ENCODE peak calls at places on chromosomes 7 and 10, in five cellular contexts. One of them, this sample, is unnamed.
A peak's percentile ranks its signal among the peaks of the same experiment; 100 is the strongest.

GRCh38 chr10:35096312-35096711 is 6.2 kb upstream of the CUL2 start:
- DNase-seq in A549: no peak
- DNase-seq in H1: no peak
- DNase-seq in tibial nerve: no peak
- DNase-seq in stomach: no peak
- DNase-seq in this sample: no peak

GRCh38 chr10:92177546-92177945 is 113.3 kb downstream of the CPEB3 start:
- DNase-seq in A549: no peak
- DNase-seq in H1: no peak
- DNase-seq in tibial nerve: no peak
- DNase-seq in stomach: no peak
- DNase-seq in this sample: no peak

GRCh38 chr7:45196374-45196773 is 38.8 kb downstream of the RAMP3 start:
- DNase-seq in A549: no peak
- DNase-seq in H1: no peak
- DNase-seq in tibial nerve: no peak
- DNase-seq in stomach: no peak
- DNase-seq in this sample: no peak

GRCh38 chr10:102434251-102434913 is 2.0 kb upstream of the CUEDC2 start:
- DNase-seq in A549: no peak
- DNase-seq in H1: no peak
- DNase-seq in tibial nerve: no peak
- DNase-seq in stomach: no peak
- DNase-seq in this sample: peak; percentile 56

GRCh38 chr7:125125315-125125714 is 195.7 kb upstream of the POT1 start:
- DNase-seq in A549: no peak
- DNase-seq in H1: no peak
- DNase-seq in tibial nerve: no peak
- DNase-seq in stomach: no peak
- DNase-seq in this sample: no peak

GRCh38 chr10:83983578-83984255 is 155.6 kb upstream of the GHITM start:
- DNase-seq in A549: no peak
- DNase-seq in H1: no peak
- DNase-seq in tibial nerve: no peak
- DNase-seq in stomach: no peak
- DNase-seq in this sample: no peak

GRCh38 chr10:12605580-12606405 is 256.4 kb downstream of the CAMK1D start:
- DNase-seq in A549: peak; percentile 85
- DNase-seq in H1: no peak
- DNase-seq in tibial nerve: peak; percentile 76
- DNase-seq in stomach: peak; percentile 80
- DNase-seq in this sample: peak; percentile 76

GRCh38 chr7:69599879-69600764 is 1.8 kb downstream of the AUTS2 start:
- DNase-seq in A549: no peak
- DNase-seq in H1: no peak
- DNase-seq in tibial nerve: peak; percentile 37
- DNase-seq in stomach: no peak
- DNase-seq in this sample: peak; percentile 23

GRCh38 chr10:1100691-1101368 is 44.6 kb downstream of the WDR37 start:
- DNase-seq in A549: no peak
- DNase-seq in H1: peak; percentile 70
- DNase-seq in tibial nerve: no peak
- DNase-seq in stomach: no peak
- DNase-seq in this sample: no peak

GRCh38 chr7:91852263-91852741 is 28.2 kb downstream of the MTERF1 start:
- DNase-seq in A549: no peak
- DNase-seq in H1: no peak
- DNase-seq in tibial nerve: no peak
- DNase-seq in stomach: no peak
- DNase-seq in this sample: no peak

GRCh38 chr10:2137549-2138174 is 400.3 kb upstream of the ADARB2 start:
- DNase-seq in A549: peak; percentile 8
- DNase-seq in H1: peak; percentile 54
- DNase-seq in tibial nerve: no peak
- DNase-seq in stomach: no peak
- DNase-seq in this sample: no peak

GRCh38 chr10:83332695-83333094 is 806.6 kb upstream of the GHITM start:
- DNase-seq in A549: no peak
- DNase-seq in H1: no peak
- DNase-seq in tibial nerve: no peak
- DNase-seq in stomach: no peak
- DNase-seq in this sample: no peak

GRCh38 chr10:25176421-25176968 is 1.7 kb downstream of the GPR158 start:
- DNase-seq in A549: no peak
- DNase-seq in H1: no peak
- DNase-seq in tibial nerve: no peak
- DNase-seq in stomach: no peak
- DNase-seq in this sample: no peak

GRCh38 chr7:137992738-137993394 is 9.0 kb downstream of the CREB3L2 start:
- DNase-seq in A549: no peak
- DNase-seq in H1: no peak
- DNase-seq in tibial nerve: peak; percentile 90
- DNase-seq in stomach: no peak
- DNase-seq in this sample: peak; percentile 61

GRCh38 chr10:126634915-126635314 is 35.6 kb downstream of the C10orf90 start:
- DNase-seq in A549: no peak
- DNase-seq in H1: no peak
- DNase-seq in tibial nerve: no peak
- DNase-seq in stomach: no peak
- DNase-seq in this sample: no peak

GRCh38 chr7:117951711-117952280 is 78.6 kb upstream of the CTTNBP2 start:
- DNase-seq in A549: no peak
- DNase-seq in H1: no peak
- DNase-seq in tibial nerve: no peak
- DNase-seq in stomach: no peak
- DNase-seq in this sample: no peak

GRCh38 chr7:104951546-104951945 is 62.5 kb upstream of the KMT2E start:
- DNase-seq in A549: no peak
- DNase-seq in H1: no peak
- DNase-seq in tibial nerve: no peak
- DNase-seq in stomach: no peak
- DNase-seq in this sample: no peak

GRCh38 chr7:116663744-116664143 is 8.3 kb upstream of the MET start:
- DNase-seq in A549: no peak
- DNase-seq in H1: no peak
- DNase-seq in tibial nerve: no peak
- DNase-seq in stomach: no peak
- DNase-seq in this sample: no peak

GRCh38 chr7:137743021-137743420 is 103.8 kb downstream of the DGKI start:
- DNase-seq in A549: no peak
- DNase-seq in H1: no peak
- DNase-seq in tibial nerve: no peak
- DNase-seq in stomach: no peak
- DNase-seq in this sample: no peak

GRCh38 chr7:47591655-47592572 is 10.0 kb upstream of the TNS3 start:
- DNase-seq in A549: peak; percentile 73
- DNase-seq in H1: no peak
- DNase-seq in tibial nerve: no peak
- DNase-seq in stomach: no peak
- DNase-seq in this sample: peak; percentile 30

GRCh38 chr7:35908305-35909223 is 107.7 kb downstream of the SEPTIN7 start:
- DNase-seq in A549: no peak
- DNase-seq in H1: no peak
- DNase-seq in tibial nerve: no peak
- DNase-seq in stomach: no peak
- DNase-seq in this sample: no peak

GRCh38 chr10:44781131-44781530 is 130.0 kb upstream of the TMEM72 start:
- DNase-seq in A549: no peak
- DNase-seq in H1: no peak
- DNase-seq in tibial nerve: no peak
- DNase-seq in stomach: no peak
- DNase-seq in this sample: no peak

GRCh38 chr10:43292745-43293676 is 26.1 kb upstream of the RASGEF1A start:
- DNase-seq in A549: peak; percentile 64
- DNase-seq in H1: no peak
- DNase-seq in tibial nerve: peak; percentile 56
- DNase-seq in stomach: peak; percentile 61
- DNase-seq in this sample: peak; percentile 59

GRCh38 chr7:55884321-55884720 is 2.9 kb upstream of the ZNF713 start:
- DNase-seq in A549: no peak
- DNase-seq in H1: no peak
- DNase-seq in tibial nerve: no peak
- DNase-seq in stomach: no peak
- DNase-seq in this sample: no peak

GRCh38 chr10:34124522-34125035 is 690.5 kb downstream of the PARD3 start:
- DNase-seq in A549: peak; percentile 44
- DNase-seq in H1: peak; percentile 36
- DNase-seq in tibial nerve: no peak
- DNase-seq in stomach: no peak
- DNase-seq in this sample: no peak

GRCh38 chr10:34590802-34591201 is 224.3 kb downstream of the PARD3 start:
- DNase-seq in A549: no peak
- DNase-seq in H1: no peak
- DNase-seq in tibial nerve: no peak
- DNase-seq in stomach: no peak
- DNase-seq in this sample: no peak

GRCh38 chr10:133528845-133529575 is 1.8 kb downstream of the CYP2E1 start:
- DNase-seq in A549: no peak
- DNase-seq in H1: no peak
- DNase-seq in tibial nerve: no peak
- DNase-seq in stomach: peak; percentile 38
- DNase-seq in this sample: peak; percentile 44

GRCh38 chr7:101817031-101817929 is at the start of gene CUX1:
- DNase-seq in A549: peak; percentile 63
- DNase-seq in H1: no peak
- DNase-seq in tibial nerve: no peak
- DNase-seq in stomach: peak; percentile 54
- DNase-seq in this sample: peak; percentile 60

GRCh38 chr7:5677538-5678294 is 103.7 kb downstream of the RNF216 start:
- DNase-seq in A549: peak; percentile 55
- DNase-seq in H1: peak; percentile 78
- DNase-seq in tibial nerve: peak; percentile 64
- DNase-seq in stomach: peak; percentile 43
- DNase-seq in this sample: peak; percentile 57
- H3K27ac ChIP-seq in A549: peak overlapping the region; percentile 54
- H3K27ac ChIP-seq in H1: no peak overlapping the region
- H3K27ac ChIP-seq in tibial nerve: no peak overlapping the region
- H3K27ac ChIP-seq in stomach: peak overlapping the region; percentile 66
- H3K27ac ChIP-seq in this sample: no peak overlapping the region

GRCh38 chr7:99036531-99037175 is 107.3 kb downstream of the SMURF1 start:
- DNase-seq in A549: peak; percentile 55
- DNase-seq in H1: peak; percentile 84
- DNase-seq in tibial nerve: peak; percentile 39
- DNase-seq in stomach: no peak
- DNase-seq in this sample: no peak
- TF ChIP-seq POLR2A in A549: no peak
- TF ChIP-seq POLR2A in H1: no peak
- TF ChIP-seq POLR2A in tibial nerve: no peak
- TF ChIP-seq POLR2A in stomach: no peak
- TF ChIP-seq POLR2A in this sample: no peak

GRCh38 chr7:155384751-155385150 is 73.2 kb upstream of the EN2 start:
- DNase-seq in A549: no peak
- DNase-seq in H1: no peak
- DNase-seq in tibial nerve: no peak
- DNase-seq in stomach: no peak
- DNase-seq in this sample: no peak

GRCh38 chr7:155387066-155387620 is 70.8 kb upstream of the EN2 start:
- DNase-seq in A549: no peak
- DNase-seq in H1: no peak
- DNase-seq in tibial nerve: no peak
- DNase-seq in stomach: no peak
- DNase-seq in this sample: no peak

GRCh38 chr7:155386608-155387007 is 71.3 kb upstream of the EN2 start:
- DNase-seq in A549: no peak
- DNase-seq in H1: no peak
- DNase-seq in tibial nerve: no peak
- DNase-seq in stomach: no peak
- DNase-seq in this sample: no peak

GRCh38 chr7:155391414-155391813 is 66.5 kb upstream of the EN2 start:
- DNase-seq in A549: no peak
- DNase-seq in H1: no peak
- DNase-seq in tibial nerve: no peak
- DNase-seq in stomach: no peak
- DNase-seq in this sample: no peak

DNA sequence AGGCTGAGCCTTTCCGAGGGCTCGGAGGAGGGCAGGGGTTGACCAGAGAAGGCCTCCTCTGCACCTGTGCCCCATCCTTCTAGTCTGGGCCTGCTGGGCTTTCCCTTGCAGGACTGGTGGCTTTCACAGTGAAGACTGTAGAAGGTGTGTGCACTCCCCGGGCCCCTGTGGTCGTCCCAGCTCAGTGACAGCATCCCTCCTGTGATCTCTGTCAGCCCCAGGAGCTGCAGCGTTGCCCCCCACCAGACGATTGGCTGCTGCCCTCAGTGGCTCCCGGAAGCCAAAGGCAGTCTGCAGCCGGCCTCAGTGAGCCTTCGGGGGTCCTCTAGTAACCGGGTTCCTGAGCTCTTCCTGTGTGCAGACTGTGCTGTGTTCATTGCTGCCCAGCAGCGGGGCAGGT is 69.4 kb upstream of the EN2 start:
- DNase-seq in A549: no peak
- DNase-seq in H1: no peak
- DNase-seq in tibial nerve: no peak
- DNase-seq in stomach: no peak
- DNase-seq in this sample: no peak
- TF ChIP-seq EP300 in A549: no peak
- TF ChIP-seq EP300 in H1: no peak
- TF ChIP-seq EP300 in tibial nerve: no peak
- TF ChIP-seq EP300 in stomach: no peak
- TF ChIP-seq EP300 in this sample: no peak

DNA sequence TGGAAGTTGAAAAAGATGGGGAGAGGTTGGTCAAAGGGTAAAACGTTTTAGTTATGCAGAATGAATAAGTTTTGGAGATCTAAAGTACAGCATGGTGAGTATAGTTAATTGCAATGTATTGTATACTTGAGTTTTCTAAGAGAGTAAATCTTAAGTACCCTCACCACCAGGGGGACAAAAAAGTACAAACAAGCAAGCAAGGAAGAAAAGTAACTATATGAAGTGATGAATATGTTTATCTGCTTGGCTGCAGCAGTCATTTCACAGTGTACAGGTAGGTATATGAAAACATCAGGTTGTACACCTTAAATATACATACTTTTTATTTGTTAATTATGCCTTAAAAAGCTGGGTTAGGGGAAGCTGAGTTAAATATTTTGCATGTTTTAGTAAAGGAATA is 157.3 kb downstream of the PCLO start:
- DNase-seq in A549: no peak
- DNase-seq in H1: no peak
- DNase-seq in tibial nerve: no peak
- DNase-seq in stomach: no peak
- DNase-seq in this sample: no peak
- H3K27ac ChIP-seq in A549: no peak overlapping the region
- H3K27ac ChIP-seq in H1: no peak overlapping the region
- H3K27ac ChIP-seq in tibial nerve: no peak overlapping the region
- H3K27ac ChIP-seq in stomach: no peak overlapping the region
- H3K27ac ChIP-seq in this sample: no peak overlapping the region

This sample was measured in ovary.